ENCODE peak calls at places on chromosomes 16 and 17, in nine cellular contexts. Z is CD8-positive, alpha-beta T cell; Q is RWPE1; F is progenitor cell of endocrine pancreas; E is ovary; X is left ventricle myocardium inferior; Y is thoracic aorta; H is lung; B is cardiac fibroblast. G is an unnamed sample.

GRCh38 chr17:2094891-2095535 is 40.1 kb downstream of the HIC1 start:
- DNase-seq in Z (no peak), Q (no peak), F (no peak), E (no peak), X (peak), Y (no peak), H (peak), B (peak), G (peak)

GRCh38 chr17:80138856-80139426 is 8.0 kb downstream of the EIF4A3 start:
- DNase-seq in Z (no peak), Q (no peak), F (no peak), E (no peak), X (no peak), Y (no peak), H (no peak), B (no peak), G (no peak)

GRCh38 chr16:18983565-18984424 is at the start of gene TMC7:
- DNase-seq in Z (no peak), Q (peak), F (peak), E (peak), X (peak), Y (peak), H (peak), B (peak), G (peak)

GRCh38 chr17:7932483-7932891 is 481 bp downstream of the CNTROB start:
- DNase-seq in Z (no peak), Q (peak), F (no peak), E (peak), X (no peak), Y (no peak), H (no peak), B (peak), G (no peak)

GRCh38 chr16:6016530-6017184 is 919.1 kb upstream of the EEF2KMT start:
- DNase-seq in Z (no peak), Q (peak), F (no peak), E (no peak), X (no peak), Y (no peak), H (no peak), B (no peak), G (no peak)

GRCh38 chr16:88319116-88319965 is 63.4 kb upstream of the ZNF469 start:
- DNase-seq in Z (no peak), Q (no peak), F (no peak), E (no peak), X (no peak), Y (no peak), H (no peak), B (no peak), G (no peak)

GRCh38 chr16:15880434-15880833 is 8.0 kb downstream of the CEP20 start:
- DNase-seq in Z (no peak), Q (no peak), F (no peak), E (no peak), X (no peak), Y (no peak), H (no peak), B (no peak), G (no peak)

GRCh38 chr17:78853926-78854394 is 13.3 kb upstream of the USP36 start:
- DNase-seq in Z (no peak), Q (no peak), F (no peak), E (no peak), X (no peak), Y (no peak), H (no peak), B (no peak), G (no peak)

GRCh38 chr17:81365148-81365600 is 30.1 kb upstream of the BAHCC1 start:
- DNase-seq in Z (no peak), Q (peak), F (no peak), E (peak), X (no peak), Y (no peak), H (peak), B (peak), G (no peak)

GRCh38 chr17:29054835-29055234 is 11.9 kb downstream of the PIPOX start:
- DNase-seq in Z (no peak), Q (no peak), F (peak), E (no peak), X (no peak), Y (no peak), H (no peak), B (no peak), G (no peak)

GRCh38 chr17:40951011-40951622 is 13.7 kb upstream of the KRT23 start:
- DNase-seq in Z (no peak), Q (no peak), F (no peak), E (no peak), X (no peak), Y (no peak), H (no peak), B (no peak), G (no peak)

GRCh38 chr16:397736-398332 is 835 bp downstream of the NME4 start:
- DNase-seq in Z (peak), Q (peak), F (peak), E (peak), X (peak), Y (no peak), H (no peak), B (peak), G (peak)

GRCh38 chr16:54936086-54936978 is 5.7 kb downstream of the IRX5 start:
- DNase-seq in Z (no peak), Q (no peak), F (peak), E (no peak), X (no peak), Y (no peak), H (no peak), B (peak), G (no peak)

GRCh38 chr17:42291136-42291535 is 2.8 kb downstream of the STAT5A start:
- DNase-seq in Z (no peak), Q (no peak), F (no peak), E (no peak), X (no peak), Y (no peak), H (no peak), B (no peak), G (peak)

GRCh38 chr16:87731607-87732006 is 34.2 kb downstream of the KLHDC4 start:
- DNase-seq in Z (no peak), Q (no peak), F (no peak), E (no peak), X (no peak), Y (no peak), H (no peak), B (no peak), G (no peak)

GRCh38 chr16:81077077-81077940 is at the start of gene C16orf46:
- DNase-seq in Z (peak), Q (peak), F (peak), E (peak), X (peak), Y (peak), H (peak), B (peak), G (peak)

GRCh38 chr16:77172964-77173363 is 18.0 kb upstream of the MON1B start:
- DNase-seq in Z (no peak), Q (no peak), F (no peak), E (no peak), X (no peak), Y (no peak), H (no peak), B (peak), G (no peak)

GRCh38 chr17:49978501-49978900 is 9.5 kb downstream of the DLX4 start:
- DNase-seq in Z (no peak), Q (no peak), F (no peak), E (no peak), X (no peak), Y (no peak), H (peak), B (no peak), G (no peak)

GRCh38 chr17:58703137-58703846 is 10.9 kb downstream of the RAD51C start:
- DNase-seq in Z (no peak), Q (peak), F (no peak), E (no peak), X (no peak), Y (no peak), H (no peak), B (peak), G (no peak)

GRCh38 chr17:59623151-59623550 is 3.5 kb downstream of the CLTC start:
- DNase-seq in Z (no peak), Q (no peak), F (no peak), E (no peak), X (no peak), Y (no peak), H (no peak), B (peak), G (no peak)

GRCh38 chr17:58202859-58203258 is 10.3 kb downstream of the EPX start:
- DNase-seq in Z (no peak), Q (no peak), F (no peak), E (no peak), X (no peak), Y (no peak), H (no peak), B (no peak), G (no peak)

GRCh38 chr16:10923650-10924214 is 18.5 kb downstream of the DEXI start:
- DNase-seq in Z (no peak), Q (no peak), F (no peak), E (peak), X (peak), Y (peak), H (no peak), B (no peak), G (no peak)

GRCh38 chr16:86877835-86878234 is 299.5 kb downstream of the FOXL1 start:
- DNase-seq in Z (no peak), Q (no peak), F (no peak), E (no peak), X (no peak), Y (no peak), H (no peak), B (no peak), G (no peak)

GRCh38 chr17:50055426-50056216 is at the start of gene ITGA3:
- DNase-seq in Z (peak), Q (peak), F (peak), E (peak), X (peak), Y (peak), H (peak), B (peak), G (peak)

GRCh38 chr17:79019631-79020584 is 4.1 kb upstream of the C1QTNF1 start:
- DNase-seq in Z (peak), Q (peak), F (no peak), E (peak), X (peak), Y (peak), H (no peak), B (peak), G (no peak)

GRCh38 chr16:19875900-19876299 is 8.7 kb downstream of the GPRC5B start:
- DNase-seq in Z (no peak), Q (no peak), F (no peak), E (no peak), X (no peak), Y (no peak), H (no peak), B (no peak), G (no peak)

GRCh38 chr16:81499576-81500380 is 55.2 kb downstream of the CMIP start:
- DNase-seq in Z (no peak), Q (peak), F (no peak), E (no peak), X (no peak), Y (no peak), H (no peak), B (no peak), G (no peak)

GRCh38 chr16:27113341-27113841 is 46.7 kb downstream of the C16orf82 start:
- DNase-seq in Z (no peak), Q (no peak), F (no peak), E (no peak), X (no peak), Y (no peak), H (peak), B (no peak), G (no peak)

GRCh38 chr17:81651692-81652091 is 4.7 kb downstream of the PDE6G start:
- DNase-seq in Z (no peak), Q (peak), F (no peak), E (no peak), X (no peak), Y (no peak), H (no peak), B (peak), G (no peak)

GRCh38 chr16:67877064-67877463 is 4.2 kb downstream of the EDC4 start:
- DNase-seq in Z (no peak), Q (no peak), F (no peak), E (no peak), X (no peak), Y (no peak), H (no peak), B (no peak), G (no peak)

GRCh38 chr16:49698931-49699715 is 156.8 kb downstream of the ZNF423 start:
- DNase-seq in Z (no peak), Q (no peak), F (no peak), E (peak), X (peak), Y (no peak), H (no peak), B (peak), G (no peak)

GRCh38 chr16:85402910-85403692 is 210.0 kb upstream of the GSE1 start:
- DNase-seq in Z (no peak), Q (no peak), F (no peak), E (peak), X (peak), Y (no peak), H (no peak), B (peak), G (peak)

GRCh38 chr16:67561501-67561823 is 864 bp upstream of the CTCF start:
- DNase-seq in Z (no peak), Q (no peak), F (no peak), E (no peak), X (no peak), Y (no peak), H (no peak), B (no peak), G (no peak)

GRCh38 chr17:15289285-15290185 is 24.4 kb upstream of the PMP22 start:
- DNase-seq in Z (no peak), Q (peak), F (no peak), E (no peak), X (no peak), Y (no peak), H (no peak), B (peak), G (no peak)

GRCh38 chr17:55576237-55576998 is 65.2 kb upstream of the SMIM36 start:
- DNase-seq in Z (no peak), Q (peak), F (no peak), E (peak), X (no peak), Y (no peak), H (no peak), B (peak), G (no peak)

GRCh38 chr16:88534731-88535141 is 35.5 kb upstream of the ZC3H18 start:
- DNase-seq in Z (no peak), Q (peak), F (peak), E (peak), X (peak), Y (no peak), H (no peak), B (peak), G (no peak)

GRCh38 chr17:44002141-44002848 is 2.1 kb upstream of the NAGS start:
- DNase-seq in Z (no peak), Q (peak), F (no peak), E (no peak), X (no peak), Y (no peak), H (no peak), B (peak), G (no peak)

GRCh38 chr16:85383836-85384825 is 229.0 kb upstream of the GSE1 start:
- DNase-seq in Z (no peak), Q (peak), F (no peak), E (no peak), X (no peak), Y (no peak), H (no peak), B (no peak), G (no peak)

GRCh38 chr17:69588739-69589334 is 174.3 kb downstream of the MAP2K6 start:
- DNase-seq in Z (no peak), Q (no peak), F (no peak), E (no peak), X (no peak), Y (no peak), H (no peak), B (no peak), G (no peak)

GRCh38 chr16:58307583-58308312 is 12.9 kb upstream of the PRSS54 start:
- DNase-seq in Z (no peak), Q (no peak), F (no peak), E (no peak), X (no peak), Y (no peak), H (no peak), B (no peak), G (no peak)

GRCh38 chr16:58301052-58301451 is 6.2 kb upstream of the PRSS54 start:
- DNase-seq in Z (no peak), Q (no peak), F (no peak), E (no peak), X (no peak), Y (no peak), H (no peak), B (no peak), G (no peak)

GRCh38 chr16:58306327-58306726 is 11.5 kb upstream of the PRSS54 start:
- DNase-seq in Z (peak), Q (no peak), F (no peak), E (no peak), X (no peak), Y (no peak), H (no peak), B (peak), G (no peak)
- TF ChIP-seq CTCF in Z (peak), Q (peak), F (peak), E (no peak), X (peak), Y (no peak), H (peak), B (peak), G (peak)

GRCh38 chr17:38729886-38730525 is at the start of gene CISD3:
- DNase-seq in Z (peak), Q (peak), F (peak), E (peak), X (peak), Y (no peak), H (peak), B (peak), G (no peak)
- TF ChIP-seq CTCF in Z (peak), Q (peak), F (peak), E (peak), X (peak), Y (peak), H (peak), B (no peak), G (peak)

DNA sequence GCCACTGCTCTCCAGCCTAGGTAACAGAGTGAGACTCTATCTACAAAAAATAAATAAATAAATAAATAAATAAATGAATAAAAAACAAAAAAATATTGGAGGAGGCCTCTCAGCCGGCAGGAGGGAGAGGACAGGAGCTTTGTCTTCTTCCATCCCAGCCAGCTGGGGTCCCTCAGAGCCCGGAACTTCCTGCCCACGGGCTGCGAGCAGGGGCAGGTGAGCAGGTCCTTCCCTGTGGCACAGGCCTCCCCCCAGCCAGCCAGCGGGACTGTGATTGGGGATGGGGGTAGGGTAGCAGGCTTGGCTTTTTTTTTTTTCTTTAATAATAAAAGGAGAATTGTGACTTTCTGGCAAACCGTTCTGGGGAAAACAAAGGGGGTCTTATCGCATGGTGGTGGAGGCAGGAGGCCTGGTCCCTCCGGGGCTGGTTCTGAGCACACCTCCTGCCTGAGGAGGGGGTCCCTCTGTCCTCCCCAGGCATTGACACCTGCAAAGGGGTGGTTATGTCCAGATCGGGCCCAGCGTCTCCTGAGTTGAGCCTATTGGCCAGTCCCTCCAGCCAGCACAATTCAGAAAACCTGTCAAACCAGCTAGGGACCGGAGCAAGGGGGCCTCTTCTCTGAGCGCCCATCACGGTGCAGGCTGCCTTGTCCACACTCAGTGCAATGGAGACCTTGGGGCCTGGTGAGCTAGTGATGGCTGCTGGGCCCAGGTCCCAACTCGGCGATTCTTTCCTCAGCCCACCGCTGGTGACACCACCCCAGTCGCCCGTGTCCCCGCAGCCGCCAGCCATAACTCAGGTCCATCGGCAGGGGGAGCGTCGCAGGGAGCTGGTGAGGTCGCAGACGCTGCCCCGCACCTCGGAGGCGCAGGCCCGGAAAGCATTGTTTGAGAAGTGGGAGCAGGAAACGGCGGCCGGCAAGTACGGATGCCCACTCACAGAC is 10.3 kb downstream of the SMTNL2 start:
- DNase-seq in Z (peak), Q (no peak), F (peak), E (no peak), X (no peak), Y (no peak), H (no peak), B (no peak), G (no peak)
- TF ChIP-seq CTCF in Z (peak), Q (no peak), F (peak), E (no peak), X (peak), Y (no peak), H (no peak), B (no peak), G (peak)

DNA sequence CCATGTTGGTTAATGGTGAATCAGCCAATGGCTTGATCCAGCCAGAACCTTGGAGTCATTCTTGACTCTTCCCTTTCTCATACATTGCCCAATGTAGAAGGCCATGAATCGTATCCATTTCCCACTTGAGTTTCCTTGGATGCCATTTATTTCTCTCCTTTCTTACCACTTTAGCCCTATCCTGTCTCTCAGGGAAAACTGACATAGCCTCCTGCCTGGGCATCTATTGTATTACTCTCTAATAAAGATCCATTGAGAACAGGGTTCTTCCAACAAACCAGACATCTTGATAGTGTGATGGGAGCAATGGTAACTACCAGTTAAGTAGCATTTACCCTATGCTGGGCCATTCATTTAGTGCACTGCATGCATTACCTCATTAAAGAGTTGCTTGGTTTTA is 104.2 kb upstream of the CDH11 start:
- DNase-seq in Z (no peak), Q (no peak), F (no peak), E (no peak), X (no peak), Y (no peak), H (no peak), B (no peak), G (no peak)
- TF ChIP-seq CTCF in Z (no peak), Q (no peak), F (no peak), E (no peak), X (no peak), Y (no peak), H (no peak), B (no peak), G (no peak)

GRCh38 chr17:45948881-45949624 is 50.0 kb upstream of the STH start:
- DNase-seq in Z (peak), Q (peak), F (peak), E (peak), X (peak), Y (no peak), H (peak), B (peak), G (no peak)
- TF ChIP-seq CTCF in Z (peak), Q (peak), F (peak), E (peak), X (peak), Y (peak), H (peak), B (peak), G (peak)

GRCh38 chr17:20779521-20779920 is 200.0 kb downstream of the CDRT15L2 start:
- DNase-seq in Z (no peak), Q (no peak), F (no peak), E (no peak), X (no peak), Y (no peak), H (no peak), B (no peak), G (no peak)
- TF ChIP-seq CTCF in Z (no peak), Q (no peak), F (no peak), E (no peak), X (no peak), Y (no peak), H (no peak), B (no peak), G (no peak)

DNA sequence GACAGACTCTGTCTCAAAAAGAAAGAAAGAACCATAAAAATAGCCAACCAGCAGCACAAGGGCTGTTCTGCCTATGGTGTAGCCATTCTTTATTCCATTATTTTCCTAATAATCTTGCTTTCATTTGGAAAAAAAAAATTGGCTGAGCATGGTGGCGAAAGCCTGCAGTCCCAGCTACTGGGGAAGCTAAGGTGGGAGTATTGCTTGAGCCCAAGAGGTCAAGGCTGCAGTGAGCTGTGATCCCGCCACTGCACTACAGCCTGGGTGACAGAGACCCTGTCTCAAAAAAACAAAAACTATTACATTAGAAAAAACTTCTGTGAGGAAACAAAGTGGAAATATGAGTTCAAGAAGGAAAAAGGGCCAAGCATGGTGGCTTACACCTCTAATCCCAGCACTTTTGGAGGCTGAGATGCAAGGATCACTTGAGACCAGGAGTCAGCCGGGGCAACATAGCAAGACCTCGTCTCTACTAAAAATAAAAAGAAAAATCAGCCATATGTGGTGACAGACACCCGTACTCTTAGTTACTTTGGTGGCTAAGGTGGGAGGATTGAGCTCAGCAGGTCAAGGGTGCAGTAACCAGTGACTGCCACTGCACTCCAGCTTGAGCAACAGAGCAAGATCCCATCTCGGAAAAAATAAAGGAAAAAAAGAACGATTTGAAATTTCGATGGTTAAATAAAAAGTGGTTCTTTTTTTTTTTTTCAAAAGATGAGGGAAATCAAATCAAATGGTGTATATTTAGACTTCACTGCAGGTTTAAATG is 2.5 kb downstream of the DCAKD start:
- DNase-seq in Z (no peak), Q (no peak), F (no peak), E (no peak), X (no peak), Y (no peak), H (no peak), B (no peak), G (no peak)
- TF ChIP-seq CTCF in Z (no peak), Q (peak), F (peak), E (no peak), X (peak), Y (peak), H (no peak), B (peak), G (peak)